ENCODE peak calls at places on chromosomes 12 and 14, in six cellular contexts. L is left cardiac atrium, K is activated gamma-delta T cell treated with Interleukin-2 at 50 U/mL for 16 hours, N is retina, Q is dorsolateral prefrontal cortex, Y is sciatic nerve. W is an unnamed sample.

GRCh38 chr14:76942288-76942778 is 86.2 kb downstream of the IRF2BPL start:
- DNase-seq in N (no peak), Q (no peak), K (no peak), Y (no peak), L (no peak), W (no peak)

GRCh38 chr12:67789266-67789665 is 140.7 kb downstream of the DYRK2 start:
- DNase-seq in N (no peak), K (no peak), L (no peak), Q (no peak), Y (no peak), W (no peak)

GRCh38 chr12:123106640-123107359 is 44.1 kb downstream of the PITPNM2 start:
- DNase-seq in Q (no peak), N (no peak), Y (no peak), K (peak), L (peak), W (peak)

GRCh38 chr14:39102969-39103957 is at the start of gene SEC23A:
- DNase-seq in L (peak), K (peak), N (peak), Y (peak), Q (peak), W (peak)

GRCh38 chr12:101891462-101891971 is 14.1 kb downstream of the DRAM1 start:
- DNase-seq in Y (no peak), N (no peak), Q (no peak), K (no peak), L (no peak), W (no peak)

GRCh38 chr14:100237735-100238418 is 1.1 kb upstream of the YY1 start:
- DNase-seq in K (peak), Q (peak), N (peak), L (peak), Y (peak), W (peak)

GRCh38 chr14:25765909-25766308 is 716.0 kb upstream of the STXBP6 start:
- DNase-seq in N (no peak), Q (no peak), L (no peak), K (no peak), Y (no peak), W (no peak)

GRCh38 chr14:22900088-22900799 is 17.2 kb downstream of the REM2 start:
- DNase-seq in K (peak), L (no peak), Y (no peak), N (peak), Q (no peak), W (no peak)

GRCh38 chr12:68932123-68932700 is 759 bp downstream of the CPM start:
- DNase-seq in L (no peak), Y (no peak), K (no peak), N (no peak), Q (no peak), W (no peak)

GRCh38 chr12:71442567-71442931 is 3.0 kb downstream of the LGR5 start:
- DNase-seq in Y (no peak), N (no peak), K (no peak), L (no peak), Q (no peak), W (no peak)

GRCh38 chr12:17214910-17215309 is 608.9 kb upstream of the LMO3 start:
- DNase-seq in L (no peak), K (no peak), Q (no peak), N (no peak), Y (no peak), W (no peak)

GRCh38 chr14:62187265-62187664 is 425.0 kb downstream of the SNAPC1 start:
- DNase-seq in Q (no peak), L (no peak), N (no peak), Y (no peak), K (no peak), W (no peak)

GRCh38 chr14:72904840-72905561 is 11.1 kb upstream of the DPF3 start:
- DNase-seq in Y (peak), N (peak), Q (peak), K (peak), L (peak), W (peak)

GRCh38 chr14:23929822-23930294 is 23.7 kb upstream of the DHRS4 start:
- DNase-seq in N (peak), L (peak), K (peak), Q (peak), Y (peak), W (peak)

GRCh38 chr14:32208490-32208889 is 5.4 kb upstream of the RNU6-8 start:
- DNase-seq in Y (no peak), N (no peak), K (no peak), L (no peak), Q (no peak), W (no peak)